ENCODE peak calls at places on chromosomes 1 and 21, in five cellular contexts. Z is tibial artery; B is CD8-positive, alpha-beta T cell; L is Panc1; E is GM23338. M is an unnamed sample.

GRCh38 chr1:16078925-16079656 is 5.6 kb upstream of the FAM131C start:
- DNase-seq in L (peak; percentile 71), Z (peak; percentile 87), B (peak; percentile 54), E (peak; percentile 88), M (peak; percentile 63)

GRCh38 chr1:222600274-222600673 is 10.5 kb upstream of the TAF1A start:
- DNase-seq in Z (no peak), L (no peak), B (no peak), E (no peak), M (no peak)

GRCh38 chr1:246506440-246506784 is 667 bp downstream of the SMYD3 start:
- DNase-seq in B (no peak), L (no peak), Z (no peak), E (no peak), M (no peak)

GRCh38 chr1:11059166-11059989 is 440 bp downstream of the SRM start:
- DNase-seq in Z (no peak), B (no peak), L (no peak), E (peak; percentile 52), M (no peak)

GRCh38 chr1:104402178-104402577 is 652.5 kb downstream of the AMY1C start:
- DNase-seq in Z (no peak), L (no peak), B (no peak), E (no peak), M (no peak)

GRCh38 chr21:42336065-42336464 is 14.7 kb downstream of the TFF2 start:
- DNase-seq in B (no peak), L (no peak), E (peak; percentile 94), Z (no peak), M (no peak)

GRCh38 chr1:72918939-72919338 is 636.6 kb upstream of the NEGR1 start:
- DNase-seq in L (no peak), B (no peak), Z (no peak), E (no peak), M (no peak)

GRCh38 chr1:66351913-66352312 is 182.0 kb upstream of the SGIP1 start:
- DNase-seq in B (no peak), Z (no peak), E (peak; percentile 39), L (no peak), M (peak; percentile 67)

GRCh38 chr1:172909606-172910326 is 141.0 kb downstream of the TNFSF18 start:
- DNase-seq in E (no peak), Z (no peak), B (no peak), L (no peak), M (no peak)

GRCh38 chr1:112444269-112444668 is 48.3 kb downstream of the CTTNBP2NL start:
- DNase-seq in L (no peak), Z (no peak), B (no peak), E (no peak), M (no peak)

GRCh38 chr1:9200441-9200840 is 34.1 kb upstream of the H6PD start:
- DNase-seq in E (no peak), Z (no peak), L (no peak), B (no peak), M (no peak)

GRCh38 chr21:41918561-41919358 is 35.1 kb downstream of the C2CD2 start:
- DNase-seq in Z (no peak), L (no peak), B (no peak), E (no peak), M (no peak)

GRCh38 chr1:61042679-61043009 is 39.7 kb upstream of the NFIA start:
- DNase-seq in L (no peak), Z (no peak), E (no peak), B (no peak), M (no peak)

GRCh38 chr1:230070321-230071208 is 3.5 kb downstream of the GALNT2 start:
- DNase-seq in L (no peak), B (no peak), E (no peak), Z (no peak), M (no peak)

GRCh38 chr1:43963006-43963405 is 6.8 kb upstream of the DPH2 start:
- DNase-seq in L (no peak), E (no peak), Z (no peak), B (no peak), M (no peak)

GRCh38 chr1:30929135-30929889 is 20.8 kb upstream of the SDC3 start:
- DNase-seq in B (peak; percentile 20), L (no peak), Z (no peak), E (peak; percentile 83), M (peak; percentile 36)

GRCh38 chr1:168585191-168585590 is 8.8 kb downstream of the XCL1 start:
- DNase-seq in L (no peak), E (no peak), B (no peak), Z (no peak), M (no peak)

GRCh38 chr1:113207019-113207418 is 134.0 kb downstream of the LRIG2 start:
- DNase-seq in L (no peak), B (no peak), Z (no peak), E (no peak), M (no peak)

GRCh38 chr1:9844106-9844505 is 20.3 kb upstream of the CLSTN1 start:
- DNase-seq in E (no peak), B (no peak), Z (no peak), L (no peak), M (no peak)

GRCh38 chr1:50268049-50268448 is 155.2 kb downstream of the DMRTA2 start:
- DNase-seq in L (no peak), B (no peak), E (peak; percentile 85), Z (no peak), M (no peak)

GRCh38 chr1:220881918-220882891 is 3.0 kb downstream of the HLX start:
- DNase-seq in E (peak; percentile 92), B (no peak), L (no peak), Z (no peak), M (no peak)

GRCh38 chr1:54378157-54378883 is 27.9 kb downstream of the SSBP3 start:
- DNase-seq in L (no peak), Z (no peak), E (peak; percentile 90), B (no peak), M (no peak)

GRCh38 chr1:23528245-23528978 is 2.6 kb downstream of the E2F2 start:
- DNase-seq in B (peak; percentile 80), E (no peak), Z (peak; percentile 84), L (peak; percentile 82), M (peak; percentile 70)

GRCh38 chr1:29259802-29260441 is 23.6 kb downstream of the PTPRU start:
- DNase-seq in B (no peak), L (no peak), E (peak; percentile 84), Z (peak; percentile 69), M (no peak)

GRCh38 chr1:209672705-209673630 is 2.2 kb upstream of the G0S2 start:
- DNase-seq in B (no peak), Z (no peak), L (no peak), E (no peak), M (no peak)

DNA sequence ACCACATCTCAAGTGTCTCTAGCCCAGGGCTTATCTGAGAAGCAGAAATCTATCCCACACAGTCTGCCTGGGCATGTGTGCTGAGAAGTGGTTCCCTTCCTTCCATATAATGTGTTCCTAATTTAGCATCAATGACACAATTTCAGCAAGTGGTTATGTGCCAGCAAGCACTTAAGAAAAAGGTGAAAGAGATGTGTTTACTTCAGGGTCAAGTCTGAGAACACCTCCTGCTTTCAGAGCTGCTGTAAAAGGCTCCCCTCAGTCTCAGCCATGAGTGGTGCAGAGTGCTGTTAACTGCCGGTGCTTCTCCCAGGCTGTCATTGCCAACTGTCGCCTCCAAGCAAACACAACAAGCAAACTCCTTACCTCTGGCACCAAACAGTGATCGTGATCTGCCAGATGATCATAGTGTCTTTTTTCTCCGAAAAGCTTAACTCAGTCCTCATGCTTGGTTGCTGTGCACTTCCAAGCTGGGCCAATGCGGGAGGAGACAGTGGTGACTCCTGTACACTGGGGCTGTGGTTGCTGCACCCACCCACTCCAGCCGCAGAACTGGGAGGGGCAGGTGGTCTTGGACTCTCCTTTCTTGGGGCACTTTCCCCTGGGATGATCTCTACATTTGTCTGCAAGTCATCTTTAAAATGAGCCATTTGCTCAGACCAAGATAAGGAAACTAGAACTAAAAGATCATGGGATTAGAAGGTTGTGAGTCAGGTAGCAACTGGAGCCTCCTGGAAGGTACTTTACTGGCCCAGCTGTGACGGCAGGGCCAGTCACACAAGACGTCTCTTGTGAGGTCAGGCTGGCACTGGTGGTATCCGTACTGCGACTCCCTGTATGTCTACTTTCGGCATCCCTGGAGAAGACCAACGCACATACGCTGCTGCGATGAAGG is 32.4 kb downstream of the ATP1A1 start:
- DNase-seq in E (no peak), L (no peak), B (no peak), Z (no peak), M (no peak)
- H3K36me3 ChIP-seq in E (peaks cover 38% of the 10 kb centered on the region), L (peaks cover 7% of the 10 kb centered on the region), B (peaks cover 61% of the 10 kb centered on the region), Z (peaks cover 64% of the 10 kb centered on the region), M (peaks cover 55% of the 10 kb centered on the region)

GRCh38 chr21:34934350-34934749 is 114.8 kb downstream of the RUNX1 start:
- DNase-seq in Z (no peak), E (no peak), B (no peak), L (no peak), M (no peak)

GRCh38 chr21:34932233-34932632 is 116.9 kb downstream of the RUNX1 start:
- DNase-seq in Z (no peak), E (no peak), L (no peak), B (no peak), M (no peak)

GRCh38 chr21:34935868-34936267 is 113.2 kb downstream of the RUNX1 start:
- DNase-seq in L (no peak), B (no peak), Z (no peak), E (no peak), M (no peak)

GRCh38 chr21:34935452-34935851 is 113.7 kb downstream of the RUNX1 start:
- DNase-seq in E (no peak), Z (no peak), B (no peak), L (no peak), M (no peak)

GRCh38 chr21:34933609-34934345 is 115.3 kb downstream of the RUNX1 start:
- DNase-seq in L (no peak), Z (no peak), E (no peak), B (no peak), M (peak; percentile 62)
- H3K4me1 ChIP-seq in L (no peaks in the 10 kb centered on the region), Z (no peaks in the 10 kb centered on the region), E (no peaks in the 10 kb centered on the region), B (peaks cover 60% of the 10 kb centered on the region), M (peaks cover 81% of the 10 kb centered on the region)

GRCh38 chr1:35915693-35916092 is 15.2 kb upstream of the AGO3 start:
- DNase-seq in L (no peak), B (no peak), Z (no peak), E (no peak), M (no peak)
- H3K36me3 ChIP-seq in L (peaks cover 25% of the 10 kb centered on the region), B (peaks cover 57% of the 10 kb centered on the region), Z (peaks cover 75% of the 10 kb centered on the region), E (peaks cover 82% of the 10 kb centered on the region), M (peaks cover 67% of the 10 kb centered on the region)

DNA sequence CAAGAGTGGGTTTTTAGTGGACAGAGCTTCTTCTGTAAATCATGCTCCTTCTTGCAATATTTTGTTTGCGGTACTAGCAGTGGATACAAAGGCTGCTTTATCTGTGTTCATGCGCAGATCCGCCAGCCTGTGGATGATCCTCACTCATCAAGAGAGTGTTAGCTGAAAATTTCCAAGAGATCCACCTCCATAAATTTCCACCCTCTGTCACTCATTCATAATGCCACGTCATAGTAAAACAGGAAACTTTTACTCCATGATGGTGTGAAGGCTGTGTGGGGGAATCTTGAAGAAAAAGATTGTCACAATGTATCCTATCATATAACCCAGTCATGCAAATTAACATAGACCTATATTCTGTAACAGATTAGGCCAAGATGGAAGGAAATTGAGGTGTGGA is 4.4 kb upstream of the MAPKAPK2 start:
- DNase-seq in Z (no peak), B (no peak), E (no peak), L (no peak), M (no peak)
- H3K4me1 ChIP-seq in Z (peaks cover 12% of the 10 kb centered on the region), B (peaks cover 3% of the 10 kb centered on the region), E (peaks cover 5% of the 10 kb centered on the region), L (peaks cover 6% of the 10 kb centered on the region), M (peaks cover 13% of the 10 kb centered on the region)

M was measured in CD8-positive, alpha-beta memory T cell.